ENCODE peak calls at places on chromosomes 13 and 19, in eight cellular contexts. A is sciatic nerve, B is endodermal cell, D is neural crest cell, M is left lung, F is ascending aorta, R is H54, X is HFF-Myc. T is an unnamed sample.

GRCh38 chr19:34254552-34255432 is at the start of gene GARRE1:
- DNase-seq in A (peak), B (peak), D (peak), M (peak), F (no peak), R (peak), X (no peak), T (peak)

GRCh38 chr13:77503398-77503797 is 32.1 kb upstream of the SCEL start:
- DNase-seq in A (no peak), B (no peak), D (no peak), M (no peak), F (no peak), R (no peak), X (no peak), T (no peak)

GRCh38 chr19:10091892-10092641 is 6.0 kb downstream of the SHFL start:
- DNase-seq in A (no peak), B (no peak), D (no peak), M (no peak), F (no peak), R (no peak), X (no peak), T (no peak)

GRCh38 chr13:42645717-42646116 is 71.8 kb downstream of the TNFSF11 start:
- DNase-seq in A (no peak), B (no peak), D (no peak), M (no peak), F (no peak), R (no peak), X (no peak), T (no peak)

GRCh38 chr19:34686455-34686854 is 9.0 kb downstream of the ZNF302 start:
- DNase-seq in A (no peak), B (no peak), D (no peak), M (no peak), F (no peak), R (no peak), X (no peak), T (no peak)

GRCh38 chr13:107476068-107476467 is 739.3 kb downstream of the LIG4 start:
- DNase-seq in A (no peak), B (no peak), D (no peak), M (no peak), F (no peak), R (no peak), X (no peak), T (no peak)

GRCh38 chr13:33284916-33285315 is 639 bp downstream of the STARD13 start:
- DNase-seq in A (no peak), B (no peak), D (no peak), M (no peak), F (no peak), R (no peak), X (no peak), T (no peak)

GRCh38 chr19:10044390-10044789 is 31.1 kb downstream of the RDH8 start:
- DNase-seq in A (no peak), B (no peak), D (no peak), M (no peak), F (no peak), R (no peak), X (no peak), T (no peak)

GRCh38 chr19:10418281-10419199 is 1.8 kb upstream of the PDE4A start:
- DNase-seq in A (no peak), B (peak), D (no peak), M (no peak), F (no peak), R (no peak), X (no peak), T (no peak)

GRCh38 chr13:51394724-51395123 is 55.2 kb downstream of the SERPINE3 start:
- DNase-seq in A (no peak), B (no peak), D (no peak), M (no peak), F (no peak), R (no peak), X (no peak), T (no peak)

GRCh38 chr19:38713227-38713649 is 31.0 kb downstream of the CAPN12 start:
- DNase-seq in A (peak), B (no peak), D (no peak), M (no peak), F (no peak), R (no peak), X (no peak), T (no peak)

GRCh38 chr19:8663920-8664670 is 33.7 kb downstream of the NFILZ start:
- DNase-seq in A (no peak), B (no peak), D (no peak), M (no peak), F (no peak), R (no peak), X (no peak), T (no peak)

GRCh38 chr13:102901615-102902305 is 55.9 kb downstream of the ERCC5 start:
- DNase-seq in A (no peak), B (no peak), D (no peak), M (no peak), F (no peak), R (no peak), X (no peak), T (no peak)

GRCh38 chr19:3025516-3025890 is 3.6 kb downstream of the TLE2 start:
- DNase-seq in A (no peak), B (no peak), D (no peak), M (no peak), F (no peak), R (no peak), X (no peak), T (no peak)

GRCh38 chr13:51451467-51452390 is 1.1 kb downstream of the INTS6 start:
- DNase-seq in A (peak), B (peak), D (peak), M (peak), F (peak), R (no peak), X (no peak), T (no peak)

GRCh38 chr13:26589754-26590153 is 32.3 kb downstream of the WASF3 start:
- DNase-seq in A (no peak), B (no peak), D (no peak), M (no peak), F (no peak), R (no peak), X (no peak), T (no peak)

GRCh38 chr13:61151062-61151461 is 264.6 kb downstream of the PCDH20 start:
- DNase-seq in A (no peak), B (no peak), D (no peak), M (no peak), F (no peak), R (no peak), X (no peak), T (no peak)

GRCh38 chr19:38274734-38275133 is 10.4 kb downstream of the SPINT2 start:
- DNase-seq in A (no peak), B (no peak), D (no peak), M (peak), F (no peak), R (no peak), X (no peak), T (no peak)

GRCh38 chr19:13741893-13742292 is 22.4 kb upstream of the MRI1 start:
- DNase-seq in A (no peak), B (no peak), D (no peak), M (no peak), F (no peak), R (no peak), X (no peak), T (no peak)

GRCh38 chr19:57559008-57559403 is 657 bp downstream of the ZNF550 start:
- DNase-seq in A (no peak), B (peak), D (no peak), M (no peak), F (no peak), R (peak), X (no peak), T (no peak)

GRCh38 chr19:38527466-38528136 is 90.2 kb downstream of the MAP4K1 start:
- DNase-seq in A (no peak), B (peak), D (no peak), M (no peak), F (no peak), R (no peak), X (no peak), T (no peak)

GRCh38 chr19:49014123-49014869 is 2.6 kb downstream of the LHB start:
- DNase-seq in A (no peak), B (no peak), D (no peak), M (no peak), F (no peak), R (no peak), X (no peak), T (no peak)

GRCh38 chr19:42246143-42246868 is 3.9 kb upstream of the GSK3A start:
- DNase-seq in A (peak), B (peak), D (no peak), M (no peak), F (no peak), R (peak), X (no peak), T (no peak)

GRCh38 chr19:6090634-6091033 is 19.7 kb downstream of the RFX2 start:
- DNase-seq in A (no peak), B (no peak), D (no peak), M (no peak), F (no peak), R (no peak), X (no peak), T (no peak)

GRCh38 chr13:79085021-79085420 is 321.0 kb downstream of the RBM26 start:
- DNase-seq in A (no peak), B (no peak), D (no peak), M (no peak), F (no peak), R (no peak), X (no peak), T (no peak)

GRCh38 chr19:45376045-45376724 is 5.8 kb upstream of the ERCC2 start:
- DNase-seq in A (no peak), B (peak), D (no peak), M (no peak), F (no peak), R (peak), X (peak), T (peak)

GRCh38 chr13:68727788-68728187 is 1379.8 kb upstream of the ATXN8OS start:
- DNase-seq in A (no peak), B (no peak), D (no peak), M (no peak), F (no peak), R (no peak), X (no peak), T (no peak)

GRCh38 chr13:96252903-96253302 is 163.0 kb downstream of the HS6ST3 start:
- DNase-seq in A (no peak), B (peak), D (no peak), M (no peak), F (no peak), R (no peak), X (no peak), T (no peak)

T was measured in NCI-H1048.